ENCODE peak calls at places on chromosomes 3 and 15, in eight cellular contexts. J, V, N, I, Z, B, P and K are unnamed samples.

GRCh38 chr3:194351080-194351672 is at the start of gene CPN2:
- DNase-seq in J (no peak), V (no peak), N (no peak), I (no peak), Z (no peak), B (no peak), P (no peak), K (no peak)

GRCh38 chr3:46361408-46362283 is 7.7 kb downstream of the CCR2 start:
- DNase-seq in J (no peak), V (no peak), N (no peak), I (no peak), Z (no peak), B (no peak), P (peak), K (no peak)

GRCh38 chr15:63888146-63888545 is 54.4 kb upstream of the HERC1 start:
- DNase-seq in J (no peak), V (no peak), N (no peak), I (no peak), Z (peak), B (no peak), P (no peak), K (no peak)

GRCh38 chr3:40523781-40524180 is 979 bp upstream of the ZNF621 start:
- DNase-seq in J (no peak), V (no peak), N (no peak), I (no peak), Z (no peak), B (peak), P (no peak), K (no peak)

GRCh38 chr3:5192568-5193319 is 5.2 kb downstream of the EDEM1 start:
- DNase-seq in J (peak), V (no peak), N (no peak), I (no peak), Z (no peak), B (no peak), P (peak), K (no peak)

GRCh38 chr3:183542355-183542754 is 13.2 kb downstream of the KLHL6 start:
- DNase-seq in J (no peak), V (no peak), N (no peak), I (no peak), Z (no peak), B (no peak), P (no peak), K (no peak)

GRCh38 chr15:75704263-75704615 is 8.4 kb downstream of the CSPG4 start:
- DNase-seq in J (no peak), V (no peak), N (no peak), I (no peak), Z (no peak), B (no peak), P (no peak), K (no peak)

GRCh38 chr3:155232605-155233004 is 60.9 kb downstream of the STRIT1 start:
- DNase-seq in J (no peak), V (peak), N (peak), I (no peak), Z (peak), B (no peak), P (peak), K (no peak)

GRCh38 chr3:61530355-61530754 is 31.0 kb upstream of the PTPRG start:
- DNase-seq in J (peak), V (no peak), N (peak), I (no peak), Z (no peak), B (peak), P (peak), K (peak)

GRCh38 chr3:110180733-110181132 is 843.4 kb upstream of the DPPA4 start:
- DNase-seq in J (no peak), V (no peak), N (no peak), I (no peak), Z (no peak), B (no peak), P (no peak), K (no peak)

GRCh38 chr3:9786825-9787654 is 5.2 kb downstream of the TADA3 start:
- DNase-seq in J (no peak), V (no peak), N (no peak), I (no peak), Z (no peak), B (peak), P (no peak), K (no peak)

GRCh38 chr3:105170423-105170822 is 196.3 kb upstream of the ALCAM start:
- DNase-seq in J (no peak), V (no peak), N (no peak), I (no peak), Z (no peak), B (no peak), P (no peak), K (no peak)

GRCh38 chr15:77032647-77033416 is 37.9 kb downstream of the PSTPIP1 start:
- DNase-seq in J (no peak), V (no peak), N (no peak), I (no peak), Z (no peak), B (no peak), P (no peak), K (no peak)

GRCh38 chr3:14016900-14017475 is 107.7 kb downstream of the CHCHD4 start:
- DNase-seq in J (no peak), V (no peak), N (no peak), I (no peak), Z (no peak), B (no peak), P (peak), K (no peak)

GRCh38 chr3:188264231-188265213 is 110.6 kb downstream of the LPP start:
- DNase-seq in J (no peak), V (no peak), N (peak), I (no peak), Z (no peak), B (no peak), P (peak), K (no peak)

GRCh38 chr3:57127849-57128566 is 37.1 kb downstream of the IL17RD start:
- DNase-seq in J (peak), V (no peak), N (peak), I (peak), Z (no peak), B (no peak), P (peak), K (no peak)

GRCh38 chr15:96324900-96325299 is 5.6 kb upstream of the NR2F2 start:
- DNase-seq in J (peak), V (no peak), N (peak), I (no peak), Z (no peak), B (no peak), P (no peak), K (no peak)

GRCh38 chr15:39641187-39641889 is 60.5 kb downstream of the THBS1 start:
- DNase-seq in J (no peak), V (no peak), N (peak), I (no peak), Z (no peak), B (no peak), P (no peak), K (no peak)

GRCh38 chr15:64892850-64893403 is 18.8 kb upstream of the ANKDD1A start:
- DNase-seq in J (no peak), V (no peak), N (no peak), I (no peak), Z (no peak), B (no peak), P (no peak), K (no peak)

GRCh38 chr15:90988249-90988648 is 6.1 kb downstream of the PRC1 start:
- DNase-seq in J (peak), V (no peak), N (no peak), I (no peak), Z (no peak), B (peak), P (no peak), K (no peak)

GRCh38 chr15:43526261-43526930 is 9.0 kb downstream of the MAP1A start:
- DNase-seq in J (no peak), V (no peak), N (no peak), I (no peak), Z (no peak), B (no peak), P (no peak), K (no peak)

GRCh38 chr15:66982250-66982649 is 83.2 kb upstream of the SMAD3 start:
- DNase-seq in J (no peak), V (no peak), N (no peak), I (no peak), Z (no peak), B (no peak), P (no peak), K (no peak)

GRCh38 chr3:126522363-126522788 is 1.6 kb upstream of the CHST13 start:
- DNase-seq in J (peak), V (no peak), N (peak), I (peak), Z (peak), B (peak), P (peak), K (peak)

GRCh38 chr3:39141211-39141995 is 12.0 kb downstream of the CSRNP1 start:
- DNase-seq in J (no peak), V (no peak), N (peak), I (no peak), Z (no peak), B (peak), P (peak), K (no peak)

GRCh38 chr3:179082416-179082815 is 10.8 kb upstream of the ZMAT3 start:
- DNase-seq in J (no peak), V (no peak), N (peak), I (no peak), Z (no peak), B (no peak), P (peak), K (no peak)

GRCh38 chr3:136385457-136385856 is 135.3 kb downstream of the PCCB start:
- DNase-seq in J (no peak), V (no peak), N (no peak), I (no peak), Z (no peak), B (no peak), P (no peak), K (no peak)

GRCh38 chr3:139830817-139831216 is 104.2 kb upstream of the CLSTN2 start:
- DNase-seq in J (peak), V (no peak), N (no peak), I (peak), Z (peak), B (no peak), P (no peak), K (no peak)

GRCh38 chr15:69280783-69281182 is 17.9 kb upstream of the PAQR5 start:
- DNase-seq in J (peak), V (no peak), N (no peak), I (no peak), Z (no peak), B (no peak), P (no peak), K (no peak)